ENCODE peak calls at places on chromosomes 1 and 21, in five cellular contexts. C is KG1; D is mucosa of descending colon; I is stimulated activated CD4-positive, alpha-beta T cell treated with anti-CD3 and anti-CD28 coated beads, TNF-alpha, amount 100 ng/mL, for 4 hours; H is NCI-H2081. U is an unnamed sample.

GRCh38 chr21:42232176-42232825 is 13.4 kb downstream of the ABCG1 start:
- DNase-seq in C (no peak), D (no peak), I (no peak), H (peak; percentile 38), U (no peak)

GRCh38 chr1:119347858-119348257 is 20.7 kb upstream of the HAO2 start:
- DNase-seq in C (no peak), D (no peak), I (no peak), H (no peak), U (no peak)

GRCh38 chr1:211359876-211360275 is 33.2 kb downstream of the TRAF5 start:
- DNase-seq in C (no peak), D (no peak), I (no peak), H (no peak), U (no peak)

GRCh38 chr1:237074371-237075117 is 32.6 kb downstream of the RYR2 start:
- DNase-seq in C (no peak), D (no peak), I (no peak), H (no peak), U (no peak)

GRCh38 chr1:32764826-32765545 is 52.2 kb downstream of the YARS1 start:
- DNase-seq in C (no peak), D (no peak), I (no peak), H (no peak), U (no peak)

GRCh38 chr1:45682942-45683341 is 3.4 kb downstream of the GPBP1L1 start:
- DNase-seq in C (no peak), D (no peak), I (no peak), H (no peak), U (no peak)

GRCh38 chr1:162629651-162630050 is 2.6 kb upstream of the DDR2 start:
- DNase-seq in C (no peak), D (no peak), I (no peak), H (no peak), U (peak; percentile 66)

GRCh38 chr1:93738075-93738622 is 56.5 kb upstream of the BCAR3 start:
- DNase-seq in C (no peak), D (no peak), I (no peak), H (no peak), U (peak; percentile 97)

GRCh38 chr1:238647877-238648276 is 738.5 kb upstream of the CHRM3 start:
- DNase-seq in C (no peak), D (no peak), I (no peak), H (no peak), U (peak; percentile 97)